ENCODE peak calls at places on chromosomes 1 and 21, in seven cellular contexts. One of them, this sample, is unnamed.

GRCh38 chr1:114853584-114853983 is 1.1 kb upstream of the SYCP1 start:
- DNase-seq in kidney: no peak
- DNase-seq in esophagus squamous epithelium: no peak
- DNase-seq in pancreas: no peak
- DNase-seq in heart right ventricle: no peak
- DNase-seq in H1: no peak
- DNase-seq in breast epithelium: no peak
- DNase-seq in this sample: no peak

GRCh38 chr1:192539450-192540132 is 36.0 kb upstream of the RGS1 start:
- DNase-seq in kidney: no peak
- DNase-seq in esophagus squamous epithelium: no peak
- DNase-seq in pancreas: no peak
- DNase-seq in heart right ventricle: no peak
- DNase-seq in H1: no peak
- DNase-seq in breast epithelium: no peak
- DNase-seq in this sample: no peak

GRCh38 chr1:25361901-25362300 is 23.8 kb downstream of the TMEM50A start:
- DNase-seq in kidney: no peak
- DNase-seq in esophagus squamous epithelium: no peak
- DNase-seq in pancreas: no peak
- DNase-seq in heart right ventricle: no peak
- DNase-seq in H1: no peak
- DNase-seq in breast epithelium: no peak
- DNase-seq in this sample: no peak

GRCh38 chr1:65792671-65793358 is at the start of gene PDE4B:
- DNase-seq in kidney: peak; percentile 53
- DNase-seq in esophagus squamous epithelium: no peak
- DNase-seq in pancreas: no peak
- DNase-seq in heart right ventricle: peak; percentile 17
- DNase-seq in H1: no peak
- DNase-seq in breast epithelium: no peak
- DNase-seq in this sample: no peak

GRCh38 chr1:167456500-167456899 is 61.8 kb downstream of the CD247 start:
- DNase-seq in kidney: no peak
- DNase-seq in esophagus squamous epithelium: no peak
- DNase-seq in pancreas: no peak
- DNase-seq in heart right ventricle: no peak
- DNase-seq in H1: no peak
- DNase-seq in breast epithelium: no peak
- DNase-seq in this sample: no peak

GRCh38 chr1:226687476-226687875 is 51.6 kb downstream of the ITPKB start:
- DNase-seq in kidney: no peak
- DNase-seq in esophagus squamous epithelium: no peak
- DNase-seq in pancreas: no peak
- DNase-seq in heart right ventricle: no peak
- DNase-seq in H1: no peak
- DNase-seq in breast epithelium: no peak
- DNase-seq in this sample: no peak

GRCh38 chr21:14926186-14926585 is 138.6 kb downstream of the NRIP1 start:
- DNase-seq in kidney: no peak
- DNase-seq in esophagus squamous epithelium: no peak
- DNase-seq in pancreas: no peak
- DNase-seq in heart right ventricle: no peak
- DNase-seq in H1: no peak
- DNase-seq in breast epithelium: no peak
- DNase-seq in this sample: no peak

GRCh38 chr1:10647414-10648170 is 148.9 kb downstream of the CASZ1 start:
- DNase-seq in kidney: no peak
- DNase-seq in esophagus squamous epithelium: no peak
- DNase-seq in pancreas: no peak
- DNase-seq in heart right ventricle: no peak
- DNase-seq in H1: no peak
- DNase-seq in breast epithelium: no peak
- DNase-seq in this sample: no peak

GRCh38 chr1:100485855-100486258 is 52.1 kb upstream of the GPR88 start:
- DNase-seq in kidney: no peak
- DNase-seq in esophagus squamous epithelium: no peak
- DNase-seq in pancreas: no peak
- DNase-seq in heart right ventricle: no peak
- DNase-seq in H1: no peak
- DNase-seq in breast epithelium: no peak
- DNase-seq in this sample: no peak

GRCh38 chr1:115976062-115976899 is at the start of gene SLC22A15:
- DNase-seq in kidney: peak; percentile 88
- DNase-seq in esophagus squamous epithelium: peak; percentile 37
- DNase-seq in pancreas: peak; percentile 64
- DNase-seq in heart right ventricle: peak; percentile 72
- DNase-seq in H1: no peak
- DNase-seq in breast epithelium: no peak
- DNase-seq in this sample: peak; percentile 71

GRCh38 chr1:154423303-154423987 is 18.3 kb downstream of the IL6R start:
- DNase-seq in kidney: no peak
- DNase-seq in esophagus squamous epithelium: no peak
- DNase-seq in pancreas: no peak
- DNase-seq in heart right ventricle: no peak
- DNase-seq in H1: no peak
- DNase-seq in breast epithelium: no peak
- DNase-seq in this sample: no peak

GRCh38 chr1:151720974-151721787 is at the start of gene RIIAD1:
- DNase-seq in kidney: no peak
- DNase-seq in esophagus squamous epithelium: no peak
- DNase-seq in pancreas: no peak
- DNase-seq in heart right ventricle: peak; percentile 51
- DNase-seq in H1: no peak
- DNase-seq in breast epithelium: no peak
- DNase-seq in this sample: no peak

GRCh38 chr1:245256528-245256927 is 101.7 kb downstream of the KIF26B start:
- DNase-seq in kidney: no peak
- DNase-seq in esophagus squamous epithelium: no peak
- DNase-seq in pancreas: no peak
- DNase-seq in heart right ventricle: no peak
- DNase-seq in H1: peak; percentile 34
- DNase-seq in breast epithelium: no peak
- DNase-seq in this sample: no peak

GRCh38 chr1:233946724-233947123 is 42.2 kb downstream of the SLC35F3 start:
- DNase-seq in kidney: no peak
- DNase-seq in esophagus squamous epithelium: no peak
- DNase-seq in pancreas: no peak
- DNase-seq in heart right ventricle: no peak
- DNase-seq in H1: no peak
- DNase-seq in breast epithelium: no peak
- DNase-seq in this sample: no peak

GRCh38 chr1:112637257-112638108 is 17.9 kb downstream of the CAPZA1 start:
- DNase-seq in kidney: no peak
- DNase-seq in esophagus squamous epithelium: no peak
- DNase-seq in pancreas: no peak
- DNase-seq in heart right ventricle: no peak
- DNase-seq in H1: no peak
- DNase-seq in breast epithelium: no peak
- DNase-seq in this sample: no peak

GRCh38 chr1:88961647-88962275 is 30.7 kb downstream of the KYAT3 start:
- DNase-seq in kidney: no peak
- DNase-seq in esophagus squamous epithelium: no peak
- DNase-seq in pancreas: no peak
- DNase-seq in heart right ventricle: no peak
- DNase-seq in H1: no peak
- DNase-seq in breast epithelium: no peak
- DNase-seq in this sample: no peak

GRCh38 chr1:108089482-108089881 is 110.7 kb downstream of the SLC25A24 start:
- DNase-seq in kidney: no peak
- DNase-seq in esophagus squamous epithelium: no peak
- DNase-seq in pancreas: no peak
- DNase-seq in heart right ventricle: no peak
- DNase-seq in H1: no peak
- DNase-seq in breast epithelium: no peak
- DNase-seq in this sample: no peak

GRCh38 chr1:16181887-16182719 is 26.2 kb upstream of the EPHA2 start:
- DNase-seq in kidney: peak; percentile 97
- DNase-seq in esophagus squamous epithelium: no peak
- DNase-seq in pancreas: peak; percentile 52
- DNase-seq in heart right ventricle: peak; percentile 85
- DNase-seq in H1: peak; percentile 58
- DNase-seq in breast epithelium: peak; percentile 92
- DNase-seq in this sample: peak; percentile 96

GRCh38 chr1:221816899-221817298 is 75.0 kb upstream of the DUSP10 start:
- DNase-seq in kidney: no peak
- DNase-seq in esophagus squamous epithelium: no peak
- DNase-seq in pancreas: no peak
- DNase-seq in heart right ventricle: no peak
- DNase-seq in H1: no peak
- DNase-seq in breast epithelium: no peak
- DNase-seq in this sample: no peak

GRCh38 chr1:86991549-86992186 is 77.2 kb downstream of the HS2ST1 start:
- DNase-seq in kidney: no peak
- DNase-seq in esophagus squamous epithelium: no peak
- DNase-seq in pancreas: no peak
- DNase-seq in heart right ventricle: no peak
- DNase-seq in H1: no peak
- DNase-seq in breast epithelium: no peak
- DNase-seq in this sample: no peak
- H3K4me3 ChIP-seq in kidney: no peak overlapping the region
- H3K4me3 ChIP-seq in esophagus squamous epithelium: no peak overlapping the region
- H3K4me3 ChIP-seq in pancreas: no peak overlapping the region
- H3K4me3 ChIP-seq in heart right ventricle: no peak overlapping the region
- H3K4me3 ChIP-seq in H1: no peak overlapping the region
- H3K4me3 ChIP-seq in breast epithelium: no peak overlapping the region
- H3K4me3 ChIP-seq in this sample: no peak overlapping the region

DNA sequence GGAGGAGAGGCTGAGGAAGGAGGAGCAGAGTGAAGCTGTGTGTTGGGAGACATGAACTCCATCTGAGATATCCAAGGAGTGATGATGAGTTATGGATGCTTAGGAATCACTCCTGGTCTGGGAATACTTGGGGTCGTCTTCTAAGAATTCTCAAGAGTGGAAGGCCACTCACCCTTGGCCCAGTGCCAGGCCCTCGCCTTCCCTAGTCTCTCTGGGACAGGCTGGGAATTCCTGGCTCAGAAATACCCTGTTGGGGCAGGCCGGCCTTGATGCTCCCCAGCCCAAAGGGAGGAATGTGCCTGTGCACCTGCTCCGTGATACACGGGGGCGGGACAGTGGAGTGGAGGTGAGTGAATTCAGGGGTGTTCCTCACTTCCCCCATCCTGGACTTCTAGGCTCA is 12.6 kb upstream of the LMNA start:
- DNase-seq in kidney: no peak
- DNase-seq in esophagus squamous epithelium: no peak
- DNase-seq in pancreas: no peak
- DNase-seq in heart right ventricle: peak; percentile 61
- DNase-seq in H1: no peak
- DNase-seq in breast epithelium: no peak
- DNase-seq in this sample: no peak
- H3K27ac ChIP-seq in kidney: no peak overlapping the region
- H3K27ac ChIP-seq in esophagus squamous epithelium: peak overlapping the region; percentile 90
- H3K27ac ChIP-seq in pancreas: no peak overlapping the region
- H3K27ac ChIP-seq in heart right ventricle: peak overlapping the region; percentile 93
- H3K27ac ChIP-seq in H1: no peak overlapping the region
- H3K27ac ChIP-seq in breast epithelium: peak overlapping the region; percentile 99
- H3K27ac ChIP-seq in this sample: peak overlapping the region; percentile 97

DNA sequence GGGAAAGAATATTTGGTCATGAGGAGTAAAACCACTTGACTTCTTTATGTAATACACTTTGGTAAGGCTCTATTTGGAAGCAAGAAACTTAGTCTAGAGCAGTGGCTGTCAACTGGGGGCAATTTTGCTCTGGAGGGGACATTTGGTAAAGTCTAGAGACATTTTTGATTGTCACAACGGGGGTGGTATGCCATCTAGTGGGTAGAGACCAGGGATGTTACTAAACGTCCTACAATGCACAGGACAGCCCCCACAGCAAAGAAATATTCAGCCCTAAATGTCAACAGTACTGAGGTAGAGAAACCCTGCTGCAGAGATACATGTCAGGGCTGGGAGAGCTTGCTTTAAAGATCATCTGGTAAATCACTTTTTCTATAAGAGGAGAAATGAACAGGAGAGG is 13.5 kb downstream of the FUCA1 start:
- DNase-seq in kidney: no peak
- DNase-seq in esophagus squamous epithelium: no peak
- DNase-seq in pancreas: no peak
- DNase-seq in heart right ventricle: no peak
- DNase-seq in H1: no peak
- DNase-seq in breast epithelium: no peak
- DNase-seq in this sample: no peak
- TF ChIP-seq CTCF in kidney: no peak
- TF ChIP-seq CTCF in esophagus squamous epithelium: no peak
- TF ChIP-seq CTCF in pancreas: no peak
- TF ChIP-seq CTCF in heart right ventricle: peak; percentile 37
- TF ChIP-seq CTCF in H1: no peak
- TF ChIP-seq CTCF in breast epithelium: no peak
- TF ChIP-seq CTCF in this sample: no peak

GRCh38 chr21:33373451-33373850 is 29.8 kb upstream of the IFNGR2 start:
- DNase-seq in kidney: no peak
- DNase-seq in esophagus squamous epithelium: no peak
- DNase-seq in pancreas: no peak
- DNase-seq in heart right ventricle: no peak
- DNase-seq in H1: no peak
- DNase-seq in breast epithelium: no peak
- DNase-seq in this sample: peak; percentile 17

GRCh38 chr21:33377221-33377620 is 26.0 kb upstream of the IFNGR2 start:
- DNase-seq in kidney: no peak
- DNase-seq in esophagus squamous epithelium: no peak
- DNase-seq in pancreas: no peak
- DNase-seq in heart right ventricle: no peak
- DNase-seq in H1: no peak
- DNase-seq in breast epithelium: no peak
- DNase-seq in this sample: peak; percentile 3

GRCh38 chr21:33374080-33374873 is 28.9 kb upstream of the IFNGR2 start:
- DNase-seq in kidney: no peak
- DNase-seq in esophagus squamous epithelium: no peak
- DNase-seq in pancreas: peak; percentile 46
- DNase-seq in heart right ventricle: peak; percentile 32
- DNase-seq in H1: no peak
- DNase-seq in breast epithelium: no peak
- DNase-seq in this sample: peak; percentile 49

GRCh38 chr21:33372582-33372981 is 30.6 kb upstream of the IFNGR2 start:
- DNase-seq in kidney: no peak
- DNase-seq in esophagus squamous epithelium: no peak
- DNase-seq in pancreas: no peak
- DNase-seq in heart right ventricle: no peak
- DNase-seq in H1: no peak
- DNase-seq in breast epithelium: no peak
- DNase-seq in this sample: no peak

DNA sequence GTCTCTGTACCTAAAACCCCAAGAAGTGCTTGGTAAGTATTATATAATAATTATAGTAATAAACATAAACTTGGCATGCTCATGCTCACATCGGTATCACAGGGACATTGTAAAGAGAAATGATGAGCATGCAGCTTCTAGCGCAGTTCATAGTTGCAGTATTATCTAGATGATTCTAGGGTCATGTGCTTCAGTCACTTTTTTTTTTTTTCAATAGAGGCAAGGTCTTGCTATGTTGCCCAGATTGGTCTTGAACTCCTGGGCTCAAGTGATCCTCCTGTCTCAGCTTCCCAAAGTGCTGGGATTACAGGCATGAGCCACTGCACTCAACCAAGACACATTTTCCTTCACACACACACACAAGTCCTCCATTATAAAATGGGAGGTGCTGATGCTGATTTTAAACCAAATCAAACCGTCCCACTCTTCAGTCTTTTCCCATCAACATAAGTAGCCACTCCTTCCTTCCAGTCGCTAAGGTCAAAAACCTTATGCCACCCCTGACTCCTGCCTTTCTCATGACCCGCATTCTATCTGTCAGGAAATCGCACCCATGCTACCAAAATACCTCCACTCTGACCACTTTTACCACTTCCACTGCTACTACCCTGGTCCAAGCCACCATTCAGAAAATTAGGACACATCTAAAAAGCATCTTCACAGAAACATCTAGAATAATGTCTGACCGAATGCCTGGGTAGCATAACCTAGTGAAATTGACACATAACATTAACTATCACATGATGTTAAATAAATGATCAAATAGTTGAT is 28.2 kb upstream of the IFNGR2 start:
- DNase-seq in kidney: no peak
- DNase-seq in esophagus squamous epithelium: no peak
- DNase-seq in pancreas: no peak
- DNase-seq in heart right ventricle: no peak
- DNase-seq in H1: no peak
- DNase-seq in breast epithelium: no peak
- DNase-seq in this sample: no peak
- H3K4me3 ChIP-seq in kidney: no peak overlapping the region
- H3K4me3 ChIP-seq in esophagus squamous epithelium: no peak overlapping the region
- H3K4me3 ChIP-seq in pancreas: no peak overlapping the region
- H3K4me3 ChIP-seq in heart right ventricle: no peak overlapping the region
- H3K4me3 ChIP-seq in H1: no peak overlapping the region
- H3K4me3 ChIP-seq in breast epithelium: no peak overlapping the region
- H3K4me3 ChIP-seq in this sample: no peak overlapping the region

This sample was measured in tibial artery.